ENCODE peak calls at places on chromosomes 12 and 14, in five cellular contexts. C is WTC11, U is A549, N is HepG2, M is GM12878. S is an unnamed sample.

GRCh38 chr14:76473381-76474263 is 97.7 kb downstream of the ESRRB start:
- DNase-seq in C (peak), U (no peak), N (no peak), M (no peak), S (no peak)

GRCh38 chr12:108634225-108634795 is 616 bp upstream of the SELPLG start:
- DNase-seq in C (no peak), U (peak), N (no peak), M (no peak), S (peak)

GRCh38 chr12:39990122-39991101 is 115.5 kb downstream of the SLC2A13 start:
- DNase-seq in C (peak), U (peak), N (peak), M (peak), S (peak)

GRCh38 chr12:113006641-113007040 is 28.3 kb downstream of the OAS2 start:
- DNase-seq in C (no peak), U (no peak), N (no peak), M (no peak), S (no peak)

GRCh38 chr12:130576286-130576933 is 139.7 kb downstream of the RIMBP2 start:
- DNase-seq in C (no peak), U (no peak), N (no peak), M (no peak), S (no peak)

GRCh38 chr12:117360222-117360550 is 1.2 kb downstream of the NOS1 start:
- DNase-seq in C (peak), U (no peak), N (no peak), M (no peak), S (no peak)

GRCh38 chr12:122111070-122111750 is 32.7 kb downstream of the MLXIP start:
- DNase-seq in C (no peak), U (no peak), N (no peak), M (no peak), S (no peak)

GRCh38 chr14:23351681-23352505 is 794 bp downstream of the SLC22A17 start:
- DNase-seq in C (peak), U (no peak), N (no peak), M (no peak), S (no peak)

GRCh38 chr14:58362798-58363412 is 32.8 kb upstream of the TOMM20L start:
- DNase-seq in C (no peak), U (peak), N (peak), M (no peak), S (peak)

GRCh38 chr14:30681752-30682355 is 59.7 kb downstream of the SCFD1 start:
- DNase-seq in C (no peak), U (peak), N (peak), M (no peak), S (peak)

GRCh38 chr12:128069359-128069997 is 197.5 kb upstream of the TMEM132C start:
- DNase-seq in C (peak), U (peak), N (peak), M (no peak), S (peak)

GRCh38 chr14:96445844-96446710 is 54.1 kb downstream of the AK7 start:
- DNase-seq in C (no peak), U (no peak), N (no peak), M (no peak), S (no peak)

GRCh38 chr14:67151082-67151666 is 38.1 kb upstream of the GARIN2 start:
- DNase-seq in C (no peak), U (no peak), N (no peak), M (no peak), S (no peak)

GRCh38 chr12:64780531-64781373 is 21.5 kb upstream of the GNS start:
- DNase-seq in C (peak), U (peak), N (no peak), M (no peak), S (no peak)

GRCh38 chr12:123115409-123116111 is 35.3 kb downstream of the PITPNM2 start:
- DNase-seq in C (no peak), U (no peak), N (no peak), M (peak), S (no peak)

GRCh38 chr14:69464829-69465228 is 19.7 kb upstream of the PLEKHD1 start:
- DNase-seq in C (no peak), U (no peak), N (no peak), M (no peak), S (no peak)

GRCh38 chr12:122830517-122831214 is 4.6 kb upstream of the HIP1R start:
- DNase-seq in C (no peak), U (peak), N (no peak), M (no peak), S (peak)

GRCh38 chr14:65250162-65250495 is 147.8 kb upstream of the MAX start:
- DNase-seq in C (no peak), U (no peak), N (no peak), M (no peak), S (no peak)

GRCh38 chr12:21627924-21628323 is 23.3 kb upstream of the GYS2 start:
- DNase-seq in C (no peak), U (no peak), N (no peak), M (no peak), S (no peak)

GRCh38 chr14:39467889-39468524 is 35.8 kb upstream of the FBXO33 start:
- DNase-seq in C (peak), U (peak), N (peak), M (no peak), S (no peak)

GRCh38 chr12:12086975-12087692 is 16.4 kb downstream of the BCL2L14 start:
- DNase-seq in C (peak), U (no peak), N (no peak), M (no peak), S (no peak)

DNA sequence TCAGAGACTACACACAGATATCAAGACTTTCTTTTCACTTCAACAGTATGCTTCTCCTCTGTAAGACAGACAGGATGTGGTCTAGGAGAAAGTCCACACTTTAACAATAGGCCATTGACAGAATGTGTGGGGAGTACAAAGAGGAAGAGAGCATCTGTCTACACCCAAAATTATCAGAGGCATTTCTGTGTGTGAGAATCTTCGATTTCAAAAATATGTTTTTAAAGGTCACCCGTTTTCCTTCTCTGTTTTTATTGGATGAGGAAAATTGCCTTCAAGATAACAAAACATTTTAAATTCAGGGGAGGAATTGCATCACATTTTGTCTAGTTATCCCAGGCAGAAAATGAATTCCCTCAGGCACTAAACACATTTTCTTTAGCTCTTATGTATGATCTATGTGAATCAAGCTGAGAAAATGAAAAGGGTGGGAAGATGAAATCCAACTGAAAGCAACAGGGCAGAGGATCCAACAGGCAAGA is 16.4 kb downstream of the NAV3 start:
- DNase-seq in C (no peak), U (no peak), N (no peak), M (peak), S (no peak)
- TF ChIP-seq ESRRA in C (no peak), U (no peak), N (no peak), M (no peak), S (no peak)

DNA sequence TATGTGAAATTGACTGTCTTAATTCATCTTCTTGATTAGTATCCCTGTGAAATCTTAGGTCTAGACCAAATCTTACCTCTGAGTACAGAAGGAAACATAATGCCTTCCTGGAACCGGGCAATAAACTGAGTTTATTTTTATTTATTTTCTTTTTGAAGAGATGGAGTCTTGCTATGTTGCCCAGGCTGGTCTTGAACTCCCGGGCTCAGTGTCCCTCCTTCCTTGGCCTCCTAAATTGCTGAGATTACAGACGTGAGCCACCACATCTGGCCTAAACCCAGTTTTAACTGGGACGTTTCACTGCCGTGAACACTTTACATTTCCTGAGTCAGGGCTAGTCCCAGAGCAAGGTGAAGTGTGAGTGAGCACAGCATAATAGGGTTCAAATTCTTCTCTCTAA is 714 bp downstream of the GUCY2C start:
- DNase-seq in C (no peak), U (no peak), N (no peak), M (no peak), S (no peak)
- TF ChIP-seq ESRRA in C (no peak), U (no peak), N (no peak), M (no peak), S (no peak)

GRCh38 chr12:132326646-132327045 is 2.7 kb downstream of the GALNT9 start:
- DNase-seq in C (no peak), U (no peak), N (no peak), M (no peak), S (no peak)

GRCh38 chr12:132329036-132329738 is at the start of gene GALNT9:
- DNase-seq in C (peak), U (no peak), N (no peak), M (no peak), S (no peak)

GRCh38 chr12:132325733-132326130 is 3.7 kb downstream of the GALNT9 start:
- DNase-seq in C (no peak), U (no peak), N (no peak), M (no peak), S (no peak)

GRCh38 chr12:132328282-132329029 is 933 bp downstream of the GALNT9 start:
- DNase-seq in C (no peak), U (no peak), N (no peak), M (no peak), S (no peak)

DNA sequence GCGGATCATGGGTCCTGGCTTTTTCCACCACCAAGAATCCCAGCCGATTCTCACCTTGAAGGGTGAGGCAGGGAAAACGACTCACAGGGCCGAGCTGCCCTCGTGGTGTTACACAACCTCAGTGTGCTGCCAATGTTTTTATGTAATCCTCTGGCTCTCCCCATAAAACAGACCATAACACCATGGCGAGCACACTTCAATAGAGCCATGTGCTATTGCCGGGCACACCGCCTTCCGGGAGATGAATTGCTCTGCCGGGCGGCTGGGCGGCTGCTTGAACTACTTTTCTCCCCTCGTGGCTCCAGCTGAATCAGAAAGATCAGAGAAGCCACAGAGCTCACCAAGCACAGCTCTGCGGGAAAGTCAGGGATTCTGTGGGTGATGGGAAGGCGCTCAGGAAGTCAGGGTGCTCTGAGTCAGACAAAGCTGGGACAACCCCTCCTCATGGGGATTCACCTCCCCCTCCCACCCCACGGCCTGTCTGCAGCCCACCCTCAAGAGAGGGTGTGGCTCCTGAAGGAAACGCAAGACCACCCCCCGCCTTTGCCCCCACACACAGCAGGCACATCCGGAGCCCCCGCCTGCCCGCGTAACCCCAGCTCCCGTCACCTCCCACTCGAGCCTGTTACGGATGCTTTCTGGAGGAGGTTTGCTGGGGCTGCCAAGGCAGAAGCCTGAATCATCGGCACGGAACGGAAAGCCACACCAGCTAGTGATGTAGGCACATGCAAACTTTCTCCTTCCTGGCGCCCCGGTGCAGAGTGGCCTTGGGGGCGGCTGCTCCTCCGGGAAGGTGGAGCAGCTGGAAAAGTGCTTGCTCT is 1.8 kb downstream of the GALNT9 start:
- DNase-seq in C (no peak), U (peak), N (no peak), M (no peak), S (no peak)
- TF ChIP-seq ESRRA in C (no peak), U (no peak), N (no peak), M (no peak), S (no peak)

GRCh38 chr14:100830681-100831080 is 4.8 kb downstream of the MEG3 start:
- DNase-seq in C (no peak), U (no peak), N (no peak), M (no peak), S (no peak)
- TF ChIP-seq ESRRA in C (no peak), U (no peak), N (no peak), M (no peak), S (no peak)

DNA sequence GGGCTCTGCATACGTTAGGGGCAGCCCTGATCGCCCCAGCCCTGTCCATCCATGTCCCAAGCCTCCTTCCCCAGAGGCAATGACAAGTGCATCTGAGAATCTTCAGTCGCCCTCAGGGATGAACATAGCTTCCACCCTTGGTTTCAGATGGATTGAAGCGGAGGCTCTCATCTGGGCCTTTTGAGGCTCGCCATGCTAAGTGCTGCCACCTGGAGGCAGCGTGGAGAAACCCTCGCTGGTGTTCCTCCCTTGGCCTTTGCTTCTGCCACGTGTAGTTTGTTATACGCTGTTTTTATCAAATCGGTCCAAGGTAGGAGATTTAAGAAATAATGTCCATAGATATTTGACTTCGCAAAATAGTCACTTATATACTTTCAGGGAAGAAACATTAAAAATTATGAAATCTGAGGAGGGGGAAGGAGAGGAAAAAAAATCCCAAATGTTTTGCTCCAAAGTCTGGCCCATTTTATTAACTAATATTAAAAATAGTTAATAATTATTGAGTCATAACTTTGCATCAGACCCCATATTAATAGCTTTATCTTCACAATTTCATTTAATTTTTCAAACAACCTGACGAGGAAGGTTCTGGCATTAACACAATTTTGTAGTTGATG is 28.8 kb upstream of the LRRC10 start:
- DNase-seq in C (peak), U (peak), N (peak), M (peak), S (peak)
- TF ChIP-seq ESRRA in C (no peak), U (no peak), N (no peak), M (no peak), S (no peak)

GRCh38 chr12:57063991-57064725 is 14.2 kb upstream of the MYO1A start:
- DNase-seq in C (no peak), U (no peak), N (no peak), M (peak), S (no peak)

GRCh38 chr12:57072661-57073060 is 5.9 kb downstream of the NEMP1 start:
- DNase-seq in C (no peak), U (no peak), N (no peak), M (no peak), S (no peak)

GRCh38 chr12:57066245-57066644 is 12.3 kb downstream of the NEMP1 start:
- DNase-seq in C (no peak), U (no peak), N (no peak), M (no peak), S (no peak)

DNA sequence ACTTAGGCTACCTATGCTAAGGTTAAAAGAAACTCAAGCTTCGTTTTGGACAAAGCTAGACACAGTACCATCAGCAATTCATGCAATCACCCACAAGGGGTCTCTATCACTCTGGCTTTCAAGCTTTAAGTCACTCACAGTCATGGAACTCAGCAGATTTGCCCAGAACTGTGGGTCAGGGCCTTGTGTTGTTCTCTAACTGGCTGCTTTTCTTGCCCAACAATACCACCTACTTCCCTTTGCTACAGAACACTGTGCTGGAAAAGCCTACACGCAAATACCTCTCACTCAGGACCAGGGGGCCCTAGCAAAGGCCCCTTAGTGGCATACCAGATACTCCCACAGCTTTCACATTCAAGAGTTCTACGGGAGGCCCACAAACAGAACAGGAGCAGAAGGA is 9.1 kb downstream of the NEMP1 start:
- DNase-seq in C (peak), U (peak), N (peak), M (no peak), S (peak)
- TF ChIP-seq ESRRA in C (no peak), U (no peak), N (no peak), M (no peak), S (no peak)

S was measured in K562.